ENCODE peak calls at places on chromosome X, in ten cellular contexts. C, V, B, U, W, I, H, D, F and S are unnamed samples.
A peak's percentile ranks its signal among the peaks of the same experiment; 100 is the strongest.

GRCh38 chrX:32896132-32896531 is 315.2 kb downstream of the DMD start:
- DNase-seq in F (no peak), V (no peak), H (no peak), W (no peak), U (no peak), I (no peak), B (no peak), D (no peak), C (no peak), S (no peak)

GRCh38 chrX:69045616-69046345 is 119.5 kb downstream of the PJA1 start:
- DNase-seq in W (no peak), I (no peak), D (no peak), C (no peak), F (peak; percentile 8), B (no peak), H (no peak), U (no peak), V (no peak), S (peak; percentile 40)

GRCh38 chrX:96909291-96909690 is 25.6 kb downstream of the RPA4 start:
- DNase-seq in W (no peak), I (no peak), C (no peak), H (no peak), V (no peak), B (no peak), F (no peak), D (no peak), U (no peak), S (no peak)

GRCh38 chrX:68842781-68843581 is 14.2 kb downstream of the EFNB1 start:
- DNase-seq in H (no peak), W (no peak), V (no peak), I (no peak), B (no peak), F (no peak), D (no peak), U (no peak), C (peak; percentile 51), S (no peak)

GRCh38 chrX:125621588-125621927 is 301.9 kb downstream of the TEX13C start:
- DNase-seq in F (no peak), B (no peak), U (no peak), D (no peak), W (peak; percentile 42), V (no peak), C (no peak), H (no peak), I (no peak), S (peak; percentile 62)

GRCh38 chrX:41381685-41382084 is 47.7 kb downstream of the DDX3X start:
- DNase-seq in V (peak; percentile 89), I (no peak), W (no peak), C (peak; percentile 66), F (no peak), U (no peak), D (peak; percentile 79), B (no peak), H (no peak), S (no peak)

GRCh38 chrX:17032351-17032750 is 85.9 kb downstream of the REPS2 start:
- DNase-seq in C (no peak), U (no peak), H (no peak), D (no peak), B (no peak), F (no peak), I (no peak), W (no peak), V (no peak), S (no peak)

GRCh38 chrX:19579485-19579884 is 64.2 kb upstream of the MAP3K15 start:
- DNase-seq in W (no peak), U (no peak), F (no peak), C (no peak), V (no peak), B (no peak), H (no peak), D (no peak), I (no peak), S (no peak)

GRCh38 chrX:101057095-101057714 is 5.3 kb upstream of the TRMT2B start:
- DNase-seq in B (no peak), F (no peak), D (no peak), V (no peak), H (no peak), C (no peak), U (no peak), I (no peak), W (no peak), S (no peak)

GRCh38 chrX:154797006-154797405 is 8.3 kb downstream of the MPP1 start:
- DNase-seq in F (no peak), D (no peak), V (no peak), I (no peak), H (no peak), C (no peak), W (no peak), B (no peak), U (no peak), S (no peak)

GRCh38 chrX:72475338-72475737 is 97.3 kb downstream of the HDAC8 start:
- DNase-seq in F (no peak), W (no peak), V (no peak), I (no peak), C (no peak), D (no peak), H (no peak), U (no peak), B (no peak), S (no peak)

GRCh38 chrX:133749370-133749769 is 236.0 kb downstream of the GPC3 start:
- DNase-seq in V (no peak), I (no peak), U (no peak), F (no peak), C (no peak), B (no peak), D (no peak), W (no peak), H (no peak), S (no peak)

GRCh38 chrX:9938516-9938915 is 28.6 kb upstream of the CLDN34 start:
- DNase-seq in D (no peak), F (no peak), C (no peak), V (no peak), U (no peak), H (no peak), W (no peak), I (no peak), B (no peak), S (no peak)

GRCh38 chrX:71111141-71111843 is at the start of gene IL2RG:
- DNase-seq in D (no peak), I (no peak), B (no peak), F (no peak), W (no peak), H (no peak), C (peak; percentile 72), V (no peak), U (peak; percentile 84), S (no peak)

GRCh38 chrX:39972340-39972739 is 125.4 kb downstream of the BCOR start:
- DNase-seq in I (no peak), V (no peak), F (no peak), B (no peak), H (no peak), W (no peak), C (no peak), U (no peak), D (no peak), S (no peak)

GRCh38 chrX:48891402-48892288 is 5.9 kb downstream of the TIMM17B start:
- DNase-seq in H (peak; percentile 84), W (peak; percentile 95), D (peak; percentile 96), I (peak; percentile 91), V (peak; percentile 76), C (peak; percentile 92), F (peak; percentile 71), U (peak; percentile 92), B (peak; percentile 82), S (no peak)
- H3K4me3 ChIP-seq in H (peak overlapping the region; percentile 42), W (peak overlapping the region; percentile 69), D (peak overlapping the region; percentile 64), I (peak overlapping the region; percentile 69), V (peak overlapping the region; percentile 64), C (peak overlapping the region; percentile 46), F (peak overlapping the region; percentile 47), U (peak overlapping the region; percentile 66), B (peak overlapping the region; percentile 64), S (peak overlapping the region; percentile 69)

DNA sequence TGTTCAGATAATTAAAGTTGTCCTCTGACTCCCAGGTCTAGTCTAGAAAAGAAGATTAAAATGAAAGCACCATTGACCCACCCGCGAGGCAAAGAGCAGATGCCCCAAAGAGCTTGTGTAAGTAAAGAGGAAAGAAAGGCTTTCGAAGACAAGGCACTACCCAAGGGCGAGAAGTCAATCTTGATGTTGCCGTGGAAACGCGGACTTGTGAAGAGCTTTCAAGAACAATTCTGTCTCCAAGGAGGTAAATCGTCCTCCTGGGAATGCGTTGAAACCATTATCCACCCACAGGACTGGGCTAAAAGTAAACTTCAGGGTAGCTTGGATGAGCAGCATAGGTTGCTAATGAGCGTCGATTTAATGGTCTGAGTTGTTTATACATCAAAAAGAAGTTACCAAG is 189.3 kb downstream of the DHRSX start:
- DNase-seq in F (peak; percentile 70), U (no peak), W (no peak), B (no peak), H (no peak), V (no peak), I (no peak), C (no peak), D (no peak), S (no peak)
- TF ChIP-seq POLR2AphosphoS5 in F (no peak), U (no peak), W (no peak), B (no peak), H (no peak), V (no peak), I (no peak), C (no peak), D (no peak), S (no peak)

GRCh38 chrX:639151-639550 is 8.6 kb downstream of the SHOX start:
- DNase-seq in I (no peak), C (no peak), H (no peak), B (no peak), D (no peak), F (peak; percentile 61), W (peak; percentile 74), V (no peak), U (no peak), S (peak; percentile 25)

GRCh38 chrX:636971-637659 is 6.5 kb downstream of the SHOX start:
- DNase-seq in W (no peak), F (peak; percentile 47), U (no peak), D (no peak), C (no peak), I (no peak), H (no peak), B (peak; percentile 12), V (no peak), S (no peak)

GRCh38 chrX:635428-636192 is 5.0 kb downstream of the SHOX start:
- DNase-seq in D (no peak), U (peak; percentile 32), I (no peak), C (no peak), H (no peak), V (no peak), B (peak; percentile 30), W (no peak), F (peak; percentile 81), S (peak; percentile 61)

GRCh38 chrX:638482-639131 is 8.0 kb downstream of the SHOX start:
- DNase-seq in H (no peak), V (no peak), B (peak; percentile 15), W (peak; percentile 62), C (peak; percentile 41), F (peak; percentile 61), U (peak; percentile 46), D (peak; percentile 39), I (no peak), S (peak; percentile 58)

GRCh38 chrX:637660-638481 is 7.3 kb downstream of the SHOX start:
- DNase-seq in H (no peak), B (no peak), I (no peak), W (no peak), U (no peak), D (no peak), F (peak; percentile 37), V (no peak), C (no peak), S (no peak)
- H3K4me3 ChIP-seq in H (no peak overlapping the region), B (no peak overlapping the region), I (no peak overlapping the region), W (no peak overlapping the region), U (no peak overlapping the region), D (no peak overlapping the region), F (no peak overlapping the region), V (no peak overlapping the region), C (no peak overlapping the region), S (no peak overlapping the region)

GRCh38 chrX:48683411-48683982 is at the start of gene WAS:
- DNase-seq in H (no peak), D (no peak), U (peak; percentile 87), V (no peak), W (no peak), I (no peak), C (peak; percentile 15), F (no peak), B (no peak), S (no peak)
- TF ChIP-seq POLR2AphosphoS5 in H (no peak), D (no peak), U (peak; percentile 59), V (no peak), W (no peak), I (no peak), C (no peak), F (no peak), B (no peak), S (no peak)